ENCODE peak calls at places on chromosomes 13 and 19, in six cellular contexts. R, K, C, O, H and P are unnamed samples.

GRCh38 chr19:41969196-41969595 is 10.1 kb upstream of the RABAC1 start:
- DNase-seq in R (no peak), K (no peak), C (no peak), O (no peak), H (no peak), P (no peak)

GRCh38 chr13:30334663-30335386 is 27.5 kb upstream of the KATNAL1 start:
- DNase-seq in R (peak), K (no peak), C (peak), O (no peak), H (peak), P (peak)

GRCh38 chr19:52948025-52948770 is 14.5 kb downstream of the ZNF816 start:
- DNase-seq in R (no peak), K (no peak), C (no peak), O (no peak), H (no peak), P (no peak)

GRCh38 chr13:36428083-36428482 is 4.2 kb upstream of the CCNA1 start:
- DNase-seq in R (no peak), K (no peak), C (no peak), O (peak), H (no peak), P (no peak)

GRCh38 chr19:49790866-49791265 is 22.2 kb downstream of the FUZ start:
- DNase-seq in R (no peak), K (no peak), C (no peak), O (no peak), H (no peak), P (no peak)

GRCh38 chr19:42150353-42150752 is 18.1 kb upstream of the POU2F2 start:
- DNase-seq in R (no peak), K (no peak), C (no peak), O (no peak), H (no peak), P (no peak)

GRCh38 chr19:35162471-35163326 is 8.2 kb downstream of the FXYD5 start:
- DNase-seq in R (no peak), K (no peak), C (no peak), O (peak), H (no peak), P (no peak)

GRCh38 chr13:29551214-29551613 is 44.3 kb downstream of the SLC7A1 start:
- DNase-seq in R (no peak), K (no peak), C (no peak), O (no peak), H (no peak), P (no peak)

GRCh38 chr19:38375098-38375493 is 725 bp downstream of the PSMD8 start:
- DNase-seq in R (no peak), K (no peak), C (no peak), O (no peak), H (no peak), P (no peak)

GRCh38 chr19:5782322-5782721 is 2.2 kb downstream of the PRR22 start:
- DNase-seq in R (no peak), K (no peak), C (no peak), O (no peak), H (no peak), P (no peak)

GRCh38 chr13:31240921-31241320 is 41.1 kb downstream of the B3GLCT start:
- DNase-seq in R (no peak), K (no peak), C (no peak), O (no peak), H (no peak), P (no peak)

GRCh38 chr13:37241786-37242185 is 136.3 kb upstream of the CSNK1A1L start:
- DNase-seq in R (no peak), K (no peak), C (no peak), O (no peak), H (no peak), P (no peak)

GRCh38 chr19:48541813-48542212 is 10.2 kb upstream of the SULT2B1 start:
- DNase-seq in R (no peak), K (no peak), C (no peak), O (no peak), H (no peak), P (no peak)

GRCh38 chr13:49495783-49496762 is at the start of gene PHF11:
- DNase-seq in R (peak), K (no peak), C (peak), O (peak), H (peak), P (peak)

GRCh38 chr19:3606690-3607289 is at the start of gene TBXA2R:
- DNase-seq in R (peak), K (no peak), C (peak), O (no peak), H (peak), P (peak)

GRCh38 chr13:111269508-111269907 is 50.9 kb upstream of the TEX29 start:
- DNase-seq in R (no peak), K (no peak), C (no peak), O (no peak), H (no peak), P (no peak)

GRCh38 chr13:38099751-38100150 is 230.2 kb upstream of the TRPC4 start:
- DNase-seq in R (no peak), K (no peak), C (no peak), O (no peak), H (no peak), P (no peak)

GRCh38 chr19:29485293-29485692 is 40.5 kb upstream of the VSTM2B start:
- DNase-seq in R (no peak), K (no peak), C (no peak), O (no peak), H (no peak), P (no peak)

GRCh38 chr13:100440756-100441421 is 147.7 kb downstream of the GGACT start:
- DNase-seq in R (no peak), K (peak), C (no peak), O (peak), H (peak), P (no peak)

GRCh38 chr13:98892821-98893220 is 85.0 kb downstream of the DOCK9 start:
- DNase-seq in R (no peak), K (no peak), C (no peak), O (no peak), H (no peak), P (no peak)

GRCh38 chr19:35144600-35145436 is 1.8 kb downstream of the FXYD7 start:
- DNase-seq in R (peak), K (no peak), C (peak), O (peak), H (no peak), P (no peak)